ENCODE peak calls at places on chromosome 15, in ten cellular contexts. One of them, this sample, is unnamed.

GRCh38 chr15:62253294-62253693 is 88.2 kb upstream of the C2CD4B start:
- DNase-seq in activated gamma-delta T cell treated with Interleukin-2 at 50 U/mL for 16 hours: no peak
- DNase-seq in left ventricle myocardium inferior: no peak
- DNase-seq in CD8-positive, alpha-beta memory T cell: no peak
- DNase-seq in Calu3: peak
- DNase-seq in stimulated activated CD8-positive, alpha-beta memory T cell treated with anti-CD3 and anti-CD28 coated beads, Interleukin-7, amount 100 ng/mL, for 1 hour: no peak
- DNase-seq in type B pancreatic cell: no peak
- DNase-seq in psoas muscle: no peak
- DNase-seq in NCI-H1417: no peak
- DNase-seq in natural killer cell: no peak
- DNase-seq in this sample: no peak

GRCh38 chr15:95929232-95929846 is 401.2 kb upstream of the NR2F2 start:
- DNase-seq in activated gamma-delta T cell treated with Interleukin-2 at 50 U/mL for 16 hours: no peak
- DNase-seq in left ventricle myocardium inferior: no peak
- DNase-seq in CD8-positive, alpha-beta memory T cell: no peak
- DNase-seq in Calu3: no peak
- DNase-seq in stimulated activated CD8-positive, alpha-beta memory T cell treated with anti-CD3 and anti-CD28 coated beads, Interleukin-7, amount 100 ng/mL, for 1 hour: no peak
- DNase-seq in type B pancreatic cell: no peak
- DNase-seq in psoas muscle: no peak
- DNase-seq in NCI-H1417: peak
- DNase-seq in natural killer cell: peak
- DNase-seq in this sample: no peak

GRCh38 chr15:68542771-68543544 is 35.8 kb upstream of the CORO2B start:
- DNase-seq in activated gamma-delta T cell treated with Interleukin-2 at 50 U/mL for 16 hours: no peak
- DNase-seq in left ventricle myocardium inferior: no peak
- DNase-seq in CD8-positive, alpha-beta memory T cell: no peak
- DNase-seq in Calu3: no peak
- DNase-seq in stimulated activated CD8-positive, alpha-beta memory T cell treated with anti-CD3 and anti-CD28 coated beads, Interleukin-7, amount 100 ng/mL, for 1 hour: no peak
- DNase-seq in type B pancreatic cell: no peak
- DNase-seq in psoas muscle: no peak
- DNase-seq in NCI-H1417: no peak
- DNase-seq in natural killer cell: no peak
- DNase-seq in this sample: peak

GRCh38 chr15:101429646-101430045 is 59.9 kb downstream of the PCSK6 start:
- DNase-seq in activated gamma-delta T cell treated with Interleukin-2 at 50 U/mL for 16 hours: no peak
- DNase-seq in left ventricle myocardium inferior: no peak
- DNase-seq in CD8-positive, alpha-beta memory T cell: no peak
- DNase-seq in Calu3: no peak
- DNase-seq in stimulated activated CD8-positive, alpha-beta memory T cell treated with anti-CD3 and anti-CD28 coated beads, Interleukin-7, amount 100 ng/mL, for 1 hour: no peak
- DNase-seq in type B pancreatic cell: no peak
- DNase-seq in psoas muscle: no peak
- DNase-seq in NCI-H1417: no peak
- DNase-seq in natural killer cell: no peak
- DNase-seq in this sample: no peak

GRCh38 chr15:52579852-52580251 is 11.0 kb upstream of the ARPP19 start:
- DNase-seq in activated gamma-delta T cell treated with Interleukin-2 at 50 U/mL for 16 hours: no peak
- DNase-seq in left ventricle myocardium inferior: no peak
- DNase-seq in CD8-positive, alpha-beta memory T cell: no peak
- DNase-seq in Calu3: no peak
- DNase-seq in stimulated activated CD8-positive, alpha-beta memory T cell treated with anti-CD3 and anti-CD28 coated beads, Interleukin-7, amount 100 ng/mL, for 1 hour: no peak
- DNase-seq in type B pancreatic cell: no peak
- DNase-seq in psoas muscle: no peak
- DNase-seq in NCI-H1417: no peak
- DNase-seq in natural killer cell: no peak
- DNase-seq in this sample: no peak

GRCh38 chr15:62957130-62957529 is 85.4 kb upstream of the TPM1 start:
- DNase-seq in activated gamma-delta T cell treated with Interleukin-2 at 50 U/mL for 16 hours: no peak
- DNase-seq in left ventricle myocardium inferior: no peak
- DNase-seq in CD8-positive, alpha-beta memory T cell: no peak
- DNase-seq in Calu3: no peak
- DNase-seq in stimulated activated CD8-positive, alpha-beta memory T cell treated with anti-CD3 and anti-CD28 coated beads, Interleukin-7, amount 100 ng/mL, for 1 hour: no peak
- DNase-seq in type B pancreatic cell: no peak
- DNase-seq in psoas muscle: no peak
- DNase-seq in NCI-H1417: no peak
- DNase-seq in natural killer cell: no peak
- DNase-seq in this sample: no peak

GRCh38 chr15:89630974-89631901 is 24.0 kb downstream of the KIF7 start:
- DNase-seq in activated gamma-delta T cell treated with Interleukin-2 at 50 U/mL for 16 hours: no peak
- DNase-seq in left ventricle myocardium inferior: no peak
- DNase-seq in CD8-positive, alpha-beta memory T cell: peak
- DNase-seq in Calu3: no peak
- DNase-seq in stimulated activated CD8-positive, alpha-beta memory T cell treated with anti-CD3 and anti-CD28 coated beads, Interleukin-7, amount 100 ng/mL, for 1 hour: no peak
- DNase-seq in type B pancreatic cell: no peak
- DNase-seq in psoas muscle: no peak
- DNase-seq in NCI-H1417: no peak
- DNase-seq in natural killer cell: no peak
- DNase-seq in this sample: no peak

GRCh38 chr15:89656116-89656815 is 999 bp upstream of the KIF7 start:
- DNase-seq in activated gamma-delta T cell treated with Interleukin-2 at 50 U/mL for 16 hours: no peak
- DNase-seq in left ventricle myocardium inferior: no peak
- DNase-seq in CD8-positive, alpha-beta memory T cell: no peak
- DNase-seq in Calu3: no peak
- DNase-seq in stimulated activated CD8-positive, alpha-beta memory T cell treated with anti-CD3 and anti-CD28 coated beads, Interleukin-7, amount 100 ng/mL, for 1 hour: no peak
- DNase-seq in type B pancreatic cell: no peak
- DNase-seq in psoas muscle: no peak
- DNase-seq in NCI-H1417: no peak
- DNase-seq in natural killer cell: no peak
- DNase-seq in this sample: no peak

GRCh38 chr15:99613887-99614642 is 48.3 kb downstream of the MEF2A start:
- DNase-seq in activated gamma-delta T cell treated with Interleukin-2 at 50 U/mL for 16 hours: no peak
- DNase-seq in left ventricle myocardium inferior: no peak
- DNase-seq in CD8-positive, alpha-beta memory T cell: no peak
- DNase-seq in Calu3: no peak
- DNase-seq in stimulated activated CD8-positive, alpha-beta memory T cell treated with anti-CD3 and anti-CD28 coated beads, Interleukin-7, amount 100 ng/mL, for 1 hour: no peak
- DNase-seq in type B pancreatic cell: no peak
- DNase-seq in psoas muscle: peak
- DNase-seq in NCI-H1417: no peak
- DNase-seq in natural killer cell: no peak
- DNase-seq in this sample: peak

GRCh38 chr15:52220896-52221660 is 29.9 kb upstream of the GNB5 start:
- DNase-seq in activated gamma-delta T cell treated with Interleukin-2 at 50 U/mL for 16 hours: no peak
- DNase-seq in left ventricle myocardium inferior: no peak
- DNase-seq in CD8-positive, alpha-beta memory T cell: no peak
- DNase-seq in Calu3: no peak
- DNase-seq in stimulated activated CD8-positive, alpha-beta memory T cell treated with anti-CD3 and anti-CD28 coated beads, Interleukin-7, amount 100 ng/mL, for 1 hour: no peak
- DNase-seq in type B pancreatic cell: no peak
- DNase-seq in psoas muscle: no peak
- DNase-seq in NCI-H1417: no peak
- DNase-seq in natural killer cell: no peak
- DNase-seq in this sample: no peak

GRCh38 chr15:44010114-44010513 is 183.3 kb downstream of the WDR76 start:
- DNase-seq in activated gamma-delta T cell treated with Interleukin-2 at 50 U/mL for 16 hours: no peak
- DNase-seq in left ventricle myocardium inferior: no peak
- DNase-seq in CD8-positive, alpha-beta memory T cell: no peak
- DNase-seq in Calu3: no peak
- DNase-seq in stimulated activated CD8-positive, alpha-beta memory T cell treated with anti-CD3 and anti-CD28 coated beads, Interleukin-7, amount 100 ng/mL, for 1 hour: no peak
- DNase-seq in type B pancreatic cell: no peak
- DNase-seq in psoas muscle: no peak
- DNase-seq in NCI-H1417: no peak
- DNase-seq in natural killer cell: no peak
- DNase-seq in this sample: no peak

GRCh38 chr15:98823012-98823458 is 174.7 kb downstream of the IGF1R start:
- DNase-seq in activated gamma-delta T cell treated with Interleukin-2 at 50 U/mL for 16 hours: no peak
- DNase-seq in left ventricle myocardium inferior: no peak
- DNase-seq in CD8-positive, alpha-beta memory T cell: no peak
- DNase-seq in Calu3: peak
- DNase-seq in stimulated activated CD8-positive, alpha-beta memory T cell treated with anti-CD3 and anti-CD28 coated beads, Interleukin-7, amount 100 ng/mL, for 1 hour: no peak
- DNase-seq in type B pancreatic cell: no peak
- DNase-seq in psoas muscle: no peak
- DNase-seq in NCI-H1417: peak
- DNase-seq in natural killer cell: no peak
- DNase-seq in this sample: no peak

GRCh38 chr15:70854669-70854976 is 666 bp upstream of the LARP6 start:
- DNase-seq in activated gamma-delta T cell treated with Interleukin-2 at 50 U/mL for 16 hours: no peak
- DNase-seq in left ventricle myocardium inferior: no peak
- DNase-seq in CD8-positive, alpha-beta memory T cell: no peak
- DNase-seq in Calu3: no peak
- DNase-seq in stimulated activated CD8-positive, alpha-beta memory T cell treated with anti-CD3 and anti-CD28 coated beads, Interleukin-7, amount 100 ng/mL, for 1 hour: no peak
- DNase-seq in type B pancreatic cell: no peak
- DNase-seq in psoas muscle: no peak
- DNase-seq in NCI-H1417: no peak
- DNase-seq in natural killer cell: no peak
- DNase-seq in this sample: no peak

GRCh38 chr15:70788114-70789049 is 25.0 kb upstream of the UACA start:
- DNase-seq in activated gamma-delta T cell treated with Interleukin-2 at 50 U/mL for 16 hours: no peak
- DNase-seq in left ventricle myocardium inferior: no peak
- DNase-seq in CD8-positive, alpha-beta memory T cell: no peak
- DNase-seq in Calu3: no peak
- DNase-seq in stimulated activated CD8-positive, alpha-beta memory T cell treated with anti-CD3 and anti-CD28 coated beads, Interleukin-7, amount 100 ng/mL, for 1 hour: no peak
- DNase-seq in type B pancreatic cell: no peak
- DNase-seq in psoas muscle: no peak
- DNase-seq in NCI-H1417: peak
- DNase-seq in natural killer cell: no peak
- DNase-seq in this sample: peak

GRCh38 chr15:79682851-79683288 is 213.9 kb downstream of the MTHFS start:
- DNase-seq in activated gamma-delta T cell treated with Interleukin-2 at 50 U/mL for 16 hours: no peak
- DNase-seq in left ventricle myocardium inferior: no peak
- DNase-seq in CD8-positive, alpha-beta memory T cell: no peak
- DNase-seq in Calu3: no peak
- DNase-seq in stimulated activated CD8-positive, alpha-beta memory T cell treated with anti-CD3 and anti-CD28 coated beads, Interleukin-7, amount 100 ng/mL, for 1 hour: no peak
- DNase-seq in type B pancreatic cell: no peak
- DNase-seq in psoas muscle: no peak
- DNase-seq in NCI-H1417: no peak
- DNase-seq in natural killer cell: no peak
- DNase-seq in this sample: no peak

GRCh38 chr15:100920516-100921135 is 1.5 kb downstream of the LRRK1 start:
- DNase-seq in activated gamma-delta T cell treated with Interleukin-2 at 50 U/mL for 16 hours: no peak
- DNase-seq in left ventricle myocardium inferior: no peak
- DNase-seq in CD8-positive, alpha-beta memory T cell: no peak
- DNase-seq in Calu3: no peak
- DNase-seq in stimulated activated CD8-positive, alpha-beta memory T cell treated with anti-CD3 and anti-CD28 coated beads, Interleukin-7, amount 100 ng/mL, for 1 hour: no peak
- DNase-seq in type B pancreatic cell: no peak
- DNase-seq in psoas muscle: no peak
- DNase-seq in NCI-H1417: no peak
- DNase-seq in natural killer cell: no peak
- DNase-seq in this sample: no peak

GRCh38 chr15:42363942-42364341 is 4.6 kb downstream of the CAPN3 start:
- DNase-seq in activated gamma-delta T cell treated with Interleukin-2 at 50 U/mL for 16 hours: no peak
- DNase-seq in left ventricle myocardium inferior: no peak
- DNase-seq in CD8-positive, alpha-beta memory T cell: no peak
- DNase-seq in Calu3: no peak
- DNase-seq in stimulated activated CD8-positive, alpha-beta memory T cell treated with anti-CD3 and anti-CD28 coated beads, Interleukin-7, amount 100 ng/mL, for 1 hour: no peak
- DNase-seq in type B pancreatic cell: no peak
- DNase-seq in psoas muscle: no peak
- DNase-seq in NCI-H1417: no peak
- DNase-seq in natural killer cell: no peak
- DNase-seq in this sample: no peak

GRCh38 chr15:94234300-94234699 is 2.9 kb downstream of the MCTP2 start:
- DNase-seq in activated gamma-delta T cell treated with Interleukin-2 at 50 U/mL for 16 hours: no peak
- DNase-seq in left ventricle myocardium inferior: no peak
- DNase-seq in CD8-positive, alpha-beta memory T cell: no peak
- DNase-seq in Calu3: no peak
- DNase-seq in stimulated activated CD8-positive, alpha-beta memory T cell treated with anti-CD3 and anti-CD28 coated beads, Interleukin-7, amount 100 ng/mL, for 1 hour: no peak
- DNase-seq in type B pancreatic cell: no peak
- DNase-seq in psoas muscle: no peak
- DNase-seq in NCI-H1417: no peak
- DNase-seq in natural killer cell: no peak
- DNase-seq in this sample: no peak

GRCh38 chr15:65050270-65050669 is 5.1 kb downstream of the SLC51B start:
- DNase-seq in activated gamma-delta T cell treated with Interleukin-2 at 50 U/mL for 16 hours: no peak
- DNase-seq in left ventricle myocardium inferior: no peak
- DNase-seq in CD8-positive, alpha-beta memory T cell: no peak
- DNase-seq in Calu3: no peak
- DNase-seq in stimulated activated CD8-positive, alpha-beta memory T cell treated with anti-CD3 and anti-CD28 coated beads, Interleukin-7, amount 100 ng/mL, for 1 hour: no peak
- DNase-seq in type B pancreatic cell: no peak
- DNase-seq in psoas muscle: no peak
- DNase-seq in NCI-H1417: no peak
- DNase-seq in natural killer cell: no peak
- DNase-seq in this sample: no peak

GRCh38 chr15:70347766-70348558 is 250.2 kb upstream of the TLE3 start:
- DNase-seq in activated gamma-delta T cell treated with Interleukin-2 at 50 U/mL for 16 hours: no peak
- DNase-seq in left ventricle myocardium inferior: no peak
- DNase-seq in CD8-positive, alpha-beta memory T cell: no peak
- DNase-seq in Calu3: no peak
- DNase-seq in stimulated activated CD8-positive, alpha-beta memory T cell treated with anti-CD3 and anti-CD28 coated beads, Interleukin-7, amount 100 ng/mL, for 1 hour: no peak
- DNase-seq in type B pancreatic cell: no peak
- DNase-seq in psoas muscle: no peak
- DNase-seq in NCI-H1417: peak
- DNase-seq in natural killer cell: no peak
- DNase-seq in this sample: no peak

GRCh38 chr15:74131618-74132191 is 1.3 kb downstream of the ISLR2 start:
- DNase-seq in activated gamma-delta T cell treated with Interleukin-2 at 50 U/mL for 16 hours: no peak
- DNase-seq in left ventricle myocardium inferior: no peak
- DNase-seq in CD8-positive, alpha-beta memory T cell: no peak
- DNase-seq in Calu3: no peak
- DNase-seq in stimulated activated CD8-positive, alpha-beta memory T cell treated with anti-CD3 and anti-CD28 coated beads, Interleukin-7, amount 100 ng/mL, for 1 hour: no peak
- DNase-seq in type B pancreatic cell: no peak
- DNase-seq in psoas muscle: no peak
- DNase-seq in NCI-H1417: no peak
- DNase-seq in natural killer cell: no peak
- DNase-seq in this sample: no peak

GRCh38 chr15:59290311-59291213 is 82.1 kb downstream of the MYO1E start:
- DNase-seq in activated gamma-delta T cell treated with Interleukin-2 at 50 U/mL for 16 hours: no peak
- DNase-seq in left ventricle myocardium inferior: no peak
- DNase-seq in CD8-positive, alpha-beta memory T cell: no peak
- DNase-seq in Calu3: no peak
- DNase-seq in stimulated activated CD8-positive, alpha-beta memory T cell treated with anti-CD3 and anti-CD28 coated beads, Interleukin-7, amount 100 ng/mL, for 1 hour: no peak
- DNase-seq in type B pancreatic cell: no peak
- DNase-seq in psoas muscle: no peak
- DNase-seq in NCI-H1417: no peak
- DNase-seq in natural killer cell: no peak
- DNase-seq in this sample: no peak